ENCODE peak calls at places on chromosomes 12 and 14, in eight cellular contexts. One of them, this sample, is unnamed.

GRCh38 chr12:93960521-93960920 is 187.9 kb upstream of the PLXNC1 start:
- DNase-seq in Panc1: no peak
- DNase-seq in NCI-H524 treated with DMSO at 0.1 percent for 48 hours: no peak
- DNase-seq in effector memory CD4-positive, alpha-beta T cell: no peak
- DNase-seq in sigmoid colon: no peak
- DNase-seq in B cell: no peak
- DNase-seq in kidney glomerular epithelial cell: no peak
- DNase-seq in RWPE1: no peak
- DNase-seq in this sample: no peak

GRCh38 chr12:130655881-130656280 is 60.2 kb downstream of the RIMBP2 start:
- DNase-seq in Panc1: no peak
- DNase-seq in NCI-H524 treated with DMSO at 0.1 percent for 48 hours: no peak
- DNase-seq in effector memory CD4-positive, alpha-beta T cell: no peak
- DNase-seq in sigmoid colon: no peak
- DNase-seq in B cell: no peak
- DNase-seq in kidney glomerular epithelial cell: no peak
- DNase-seq in RWPE1: no peak
- DNase-seq in this sample: no peak

GRCh38 chr12:12010277-12011031 is 60.3 kb upstream of the BCL2L14 start:
- DNase-seq in Panc1: no peak
- DNase-seq in NCI-H524 treated with DMSO at 0.1 percent for 48 hours: no peak
- DNase-seq in effector memory CD4-positive, alpha-beta T cell: peak; percentile 26
- DNase-seq in sigmoid colon: peak; percentile 82
- DNase-seq in B cell: peak; percentile 58
- DNase-seq in kidney glomerular epithelial cell: peak; percentile 40
- DNase-seq in RWPE1: no peak
- DNase-seq in this sample: peak; percentile 54

GRCh38 chr14:52961060-52961639 is 10.3 kb upstream of the FERMT2 start:
- DNase-seq in Panc1: no peak
- DNase-seq in NCI-H524 treated with DMSO at 0.1 percent for 48 hours: peak; percentile 55
- DNase-seq in effector memory CD4-positive, alpha-beta T cell: peak; percentile 36
- DNase-seq in sigmoid colon: peak; percentile 77
- DNase-seq in B cell: peak; percentile 45
- DNase-seq in kidney glomerular epithelial cell: peak; percentile 50
- DNase-seq in RWPE1: peak; percentile 72
- DNase-seq in this sample: peak; percentile 50

GRCh38 chr12:27163894-27164293 is 80.2 kb upstream of the STK38L start:
- DNase-seq in Panc1: no peak
- DNase-seq in NCI-H524 treated with DMSO at 0.1 percent for 48 hours: no peak
- DNase-seq in effector memory CD4-positive, alpha-beta T cell: no peak
- DNase-seq in sigmoid colon: no peak
- DNase-seq in B cell: no peak
- DNase-seq in kidney glomerular epithelial cell: no peak
- DNase-seq in RWPE1: no peak
- DNase-seq in this sample: no peak

GRCh38 chr14:76227450-76228050 is 75.8 kb downstream of the GPATCH2L start:
- DNase-seq in Panc1: no peak
- DNase-seq in NCI-H524 treated with DMSO at 0.1 percent for 48 hours: no peak
- DNase-seq in effector memory CD4-positive, alpha-beta T cell: no peak
- DNase-seq in sigmoid colon: no peak
- DNase-seq in B cell: no peak
- DNase-seq in kidney glomerular epithelial cell: no peak
- DNase-seq in RWPE1: peak; percentile 74
- DNase-seq in this sample: no peak

GRCh38 chr14:32934891-32935633 is 3.6 kb upstream of the NPAS3 start:
- DNase-seq in Panc1: no peak
- DNase-seq in NCI-H524 treated with DMSO at 0.1 percent for 48 hours: no peak
- DNase-seq in effector memory CD4-positive, alpha-beta T cell: no peak
- DNase-seq in sigmoid colon: peak; percentile 68
- DNase-seq in B cell: no peak
- DNase-seq in kidney glomerular epithelial cell: no peak
- DNase-seq in RWPE1: no peak
- DNase-seq in this sample: no peak

GRCh38 chr12:113052326-113052725 is 4.2 kb upstream of the DTX1 start:
- DNase-seq in Panc1: no peak
- DNase-seq in NCI-H524 treated with DMSO at 0.1 percent for 48 hours: no peak
- DNase-seq in effector memory CD4-positive, alpha-beta T cell: no peak
- DNase-seq in sigmoid colon: no peak
- DNase-seq in B cell: no peak
- DNase-seq in kidney glomerular epithelial cell: no peak
- DNase-seq in RWPE1: no peak
- DNase-seq in this sample: no peak

GRCh38 chr12:93099777-93100176 is 170.7 kb upstream of the EEA1 start:
- DNase-seq in Panc1: no peak
- DNase-seq in NCI-H524 treated with DMSO at 0.1 percent for 48 hours: no peak
- DNase-seq in effector memory CD4-positive, alpha-beta T cell: no peak
- DNase-seq in sigmoid colon: no peak
- DNase-seq in B cell: no peak
- DNase-seq in kidney glomerular epithelial cell: no peak
- DNase-seq in RWPE1: no peak
- DNase-seq in this sample: no peak

GRCh38 chr14:29627141-29627540 is 300.5 kb downstream of the PRKD1 start:
- DNase-seq in Panc1: peak; percentile 7
- DNase-seq in NCI-H524 treated with DMSO at 0.1 percent for 48 hours: no peak
- DNase-seq in effector memory CD4-positive, alpha-beta T cell: no peak
- DNase-seq in sigmoid colon: no peak
- DNase-seq in B cell: no peak
- DNase-seq in kidney glomerular epithelial cell: no peak
- DNase-seq in RWPE1: peak; percentile 0
- DNase-seq in this sample: no peak

GRCh38 chr14:80211143-80212024 is at the start of gene DIO2:
- DNase-seq in Panc1: no peak
- DNase-seq in NCI-H524 treated with DMSO at 0.1 percent for 48 hours: no peak
- DNase-seq in effector memory CD4-positive, alpha-beta T cell: no peak
- DNase-seq in sigmoid colon: no peak
- DNase-seq in B cell: no peak
- DNase-seq in kidney glomerular epithelial cell: no peak
- DNase-seq in RWPE1: peak; percentile 5
- DNase-seq in this sample: peak; percentile 63

GRCh38 chr12:115953450-115953849 is 324.0 kb downstream of the MED13L start:
- DNase-seq in Panc1: no peak
- DNase-seq in NCI-H524 treated with DMSO at 0.1 percent for 48 hours: no peak
- DNase-seq in effector memory CD4-positive, alpha-beta T cell: no peak
- DNase-seq in sigmoid colon: no peak
- DNase-seq in B cell: no peak
- DNase-seq in kidney glomerular epithelial cell: no peak
- DNase-seq in RWPE1: no peak
- DNase-seq in this sample: no peak

GRCh38 chr12:31835276-31835882 is 106.6 kb upstream of the AMN1 start:
- DNase-seq in Panc1: no peak
- DNase-seq in NCI-H524 treated with DMSO at 0.1 percent for 48 hours: no peak
- DNase-seq in effector memory CD4-positive, alpha-beta T cell: no peak
- DNase-seq in sigmoid colon: no peak
- DNase-seq in B cell: no peak
- DNase-seq in kidney glomerular epithelial cell: no peak
- DNase-seq in RWPE1: no peak
- DNase-seq in this sample: no peak

GRCh38 chr14:58969951-58970751 is 218.3 kb upstream of the DAAM1 start:
- DNase-seq in Panc1: no peak
- DNase-seq in NCI-H524 treated with DMSO at 0.1 percent for 48 hours: no peak
- DNase-seq in effector memory CD4-positive, alpha-beta T cell: no peak
- DNase-seq in sigmoid colon: no peak
- DNase-seq in B cell: no peak
- DNase-seq in kidney glomerular epithelial cell: peak; percentile 65
- DNase-seq in RWPE1: no peak
- DNase-seq in this sample: no peak

GRCh38 chr14:61482348-61483206 is 161.2 kb downstream of the PRKCH start:
- DNase-seq in Panc1: no peak
- DNase-seq in NCI-H524 treated with DMSO at 0.1 percent for 48 hours: no peak
- DNase-seq in effector memory CD4-positive, alpha-beta T cell: no peak
- DNase-seq in sigmoid colon: no peak
- DNase-seq in B cell: no peak
- DNase-seq in kidney glomerular epithelial cell: no peak
- DNase-seq in RWPE1: no peak
- DNase-seq in this sample: no peak

GRCh38 chr12:98420403-98420800 is 95.0 kb upstream of the TMPO start:
- DNase-seq in Panc1: no peak
- DNase-seq in NCI-H524 treated with DMSO at 0.1 percent for 48 hours: no peak
- DNase-seq in effector memory CD4-positive, alpha-beta T cell: no peak
- DNase-seq in sigmoid colon: no peak
- DNase-seq in B cell: no peak
- DNase-seq in kidney glomerular epithelial cell: no peak
- DNase-seq in RWPE1: no peak
- DNase-seq in this sample: no peak

GRCh38 chr12:64609543-64610091 is 678 bp upstream of the RASSF3 start:
- DNase-seq in Panc1: no peak
- DNase-seq in NCI-H524 treated with DMSO at 0.1 percent for 48 hours: no peak
- DNase-seq in effector memory CD4-positive, alpha-beta T cell: no peak
- DNase-seq in sigmoid colon: no peak
- DNase-seq in B cell: peak; percentile 19
- DNase-seq in kidney glomerular epithelial cell: peak; percentile 60
- DNase-seq in RWPE1: peak; percentile 20
- DNase-seq in this sample: no peak

GRCh38 chr14:71327691-71328090 is 420.4 kb downstream of the PCNX1 start:
- DNase-seq in Panc1: no peak
- DNase-seq in NCI-H524 treated with DMSO at 0.1 percent for 48 hours: no peak
- DNase-seq in effector memory CD4-positive, alpha-beta T cell: no peak
- DNase-seq in sigmoid colon: no peak
- DNase-seq in B cell: no peak
- DNase-seq in kidney glomerular epithelial cell: no peak
- DNase-seq in RWPE1: no peak
- DNase-seq in this sample: no peak

GRCh38 chr12:47547077-47547476 is 158.8 kb downstream of the RPAP3 start:
- DNase-seq in Panc1: no peak
- DNase-seq in NCI-H524 treated with DMSO at 0.1 percent for 48 hours: no peak
- DNase-seq in effector memory CD4-positive, alpha-beta T cell: no peak
- DNase-seq in sigmoid colon: no peak
- DNase-seq in B cell: no peak
- DNase-seq in kidney glomerular epithelial cell: peak; percentile 48
- DNase-seq in RWPE1: peak; percentile 50
- DNase-seq in this sample: no peak

GRCh38 chr12:2183556-2184541 is 131.1 kb downstream of the CACNA1C start:
- DNase-seq in Panc1: no peak
- DNase-seq in NCI-H524 treated with DMSO at 0.1 percent for 48 hours: no peak
- DNase-seq in effector memory CD4-positive, alpha-beta T cell: no peak
- DNase-seq in sigmoid colon: peak; percentile 70
- DNase-seq in B cell: no peak
- DNase-seq in kidney glomerular epithelial cell: no peak
- DNase-seq in RWPE1: no peak
- DNase-seq in this sample: no peak

GRCh38 chr12:17215754-17216153 is 609.8 kb upstream of the LMO3 start:
- DNase-seq in Panc1: no peak
- DNase-seq in NCI-H524 treated with DMSO at 0.1 percent for 48 hours: no peak
- DNase-seq in effector memory CD4-positive, alpha-beta T cell: no peak
- DNase-seq in sigmoid colon: no peak
- DNase-seq in B cell: no peak
- DNase-seq in kidney glomerular epithelial cell: no peak
- DNase-seq in RWPE1: no peak
- DNase-seq in this sample: no peak